ENCODE peak calls at places on chromosomes 7 and 10, in six cellular contexts. U is stimulated activated CD8-positive, alpha-beta memory T cell treated with anti-CD3 and anti-CD28 coated beads, Interleukin-12 subunit alpha, Interleukin-12 subunit beta, amount 100 ng/mL, for 4 hours; X is right cardiac atrium; L is activated naive CD4-positive, alpha-beta T cell; C is cerebellar cortex; D is activated CD4-positive, alpha-beta T cell treated with anti-CD3 and anti-CD28 coated beads, Interleukin-2, amount 50 U/mL, for 1 hour. B is an unnamed sample.

GRCh38 chr10:99395750-99396445 is 34.5 kb downstream of the GOT1 start:
- DNase-seq in U (no peak), X (no peak), L (no peak), C (peak), D (no peak), B (no peak)

GRCh38 chr10:113618338-113618737 is 45.5 kb downstream of the NRAP start:
- DNase-seq in U (no peak), X (no peak), L (no peak), C (no peak), D (no peak), B (no peak)

GRCh38 chr10:69883256-69883655 is 81.5 kb downstream of the COL13A1 start:
- DNase-seq in U (no peak), X (no peak), L (no peak), C (peak), D (no peak), B (no peak)

GRCh38 chr10:86348321-86349210 is 18.0 kb downstream of the GRID1 start:
- DNase-seq in U (no peak), X (no peak), L (no peak), C (peak), D (no peak), B (no peak)

GRCh38 chr7:134693256-134693655 is 46.6 kb downstream of the BPGM start:
- DNase-seq in U (no peak), X (peak), L (no peak), C (no peak), D (no peak), B (no peak)

GRCh38 chr7:522071-522937 is 2.7 kb upstream of the PDGFA start:
- DNase-seq in U (no peak), X (peak), L (no peak), C (no peak), D (no peak), B (no peak)

GRCh38 chr10:110286841-110287240 is 17.9 kb downstream of the SMNDC1 start:
- DNase-seq in U (no peak), X (no peak), L (no peak), C (no peak), D (no peak), B (no peak)

GRCh38 chr7:111076205-111076604 is 14.7 kb upstream of the LRRN3 start:
- DNase-seq in U (no peak), X (no peak), L (no peak), C (no peak), D (no peak), B (no peak)

GRCh38 chr10:52383088-52383487 is 69.0 kb downstream of the DKK1 start:
- DNase-seq in U (no peak), X (no peak), L (no peak), C (no peak), D (no peak), B (no peak)

GRCh38 chr10:54961040-54961439 is 160.0 kb upstream of the PCDH15 start:
- DNase-seq in U (no peak), X (no peak), L (no peak), C (no peak), D (no peak), B (no peak)

GRCh38 chr7:43879477-43879876 is 10.2 kb upstream of the MRPS24 start:
- DNase-seq in U (no peak), X (no peak), L (no peak), C (no peak), D (no peak), B (no peak)

GRCh38 chr7:139738101-139738489 is 39.7 kb downstream of the HIPK2 start:
- DNase-seq in U (no peak), X (peak), L (no peak), C (no peak), D (no peak), B (no peak)

GRCh38 chr7:124930655-124931597 is 1.3 kb upstream of the POT1 start:
- DNase-seq in U (no peak), X (no peak), L (no peak), C (peak), D (no peak), B (no peak)

GRCh38 chr7:135930565-135931423 is 46.4 kb downstream of the MTPN start:
- DNase-seq in U (no peak), X (no peak), L (no peak), C (peak), D (no peak), B (no peak)

GRCh38 chr10:5828725-5829124 is 15.5 kb upstream of the GDI2 start:
- DNase-seq in U (no peak), X (no peak), L (no peak), C (no peak), D (no peak), B (no peak)